ENCODE peak calls at places on chromosome 12, in eight cellular contexts. One of them, this sample, is unnamed.

GRCh38 chr12:99253068-99253467 is 394.5 kb upstream of the GARIN6 start:
- DNase-seq in RPMI8226: no peak
- DNase-seq in AG08396: no peak
- DNase-seq in HS-5: no peak
- DNase-seq in activated effector memory CD4-positive, alpha-beta T cell treated with anti-CD3 and anti-CD28 coated beads, Interleukin-2, amount 50 U/mL, for 16 hours: no peak
- DNase-seq in SK-N-DZ: peak
- DNase-seq in WTC11: no peak
- DNase-seq in aorta: no peak
- DNase-seq in this sample: no peak

GRCh38 chr12:57771271-57771872 is 533 bp downstream of the METTL1 start:
- DNase-seq in RPMI8226: peak
- DNase-seq in AG08396: peak
- DNase-seq in HS-5: peak
- DNase-seq in activated effector memory CD4-positive, alpha-beta T cell treated with anti-CD3 and anti-CD28 coated beads, Interleukin-2, amount 50 U/mL, for 16 hours: peak
- DNase-seq in SK-N-DZ: peak
- DNase-seq in WTC11: peak
- DNase-seq in aorta: peak
- DNase-seq in this sample: peak

GRCh38 chr12:34033628-34034296 is 11.5 kb downstream of the ALG10 start:
- DNase-seq in RPMI8226: peak
- DNase-seq in AG08396: no peak
- DNase-seq in HS-5: no peak
- DNase-seq in activated effector memory CD4-positive, alpha-beta T cell treated with anti-CD3 and anti-CD28 coated beads, Interleukin-2, amount 50 U/mL, for 16 hours: no peak
- DNase-seq in SK-N-DZ: peak
- DNase-seq in WTC11: no peak
- DNase-seq in aorta: no peak
- DNase-seq in this sample: peak

GRCh38 chr12:122167328-122167925 is 6.6 kb downstream of the IL31 start:
- DNase-seq in RPMI8226: no peak
- DNase-seq in AG08396: no peak
- DNase-seq in HS-5: no peak
- DNase-seq in activated effector memory CD4-positive, alpha-beta T cell treated with anti-CD3 and anti-CD28 coated beads, Interleukin-2, amount 50 U/mL, for 16 hours: no peak
- DNase-seq in SK-N-DZ: no peak
- DNase-seq in WTC11: no peak
- DNase-seq in aorta: no peak
- DNase-seq in this sample: no peak

GRCh38 chr12:110704750-110705149 is 15.8 kb upstream of the HVCN1 start:
- DNase-seq in RPMI8226: peak
- DNase-seq in AG08396: no peak
- DNase-seq in HS-5: no peak
- DNase-seq in activated effector memory CD4-positive, alpha-beta T cell treated with anti-CD3 and anti-CD28 coated beads, Interleukin-2, amount 50 U/mL, for 16 hours: no peak
- DNase-seq in SK-N-DZ: no peak
- DNase-seq in WTC11: peak
- DNase-seq in aorta: no peak
- DNase-seq in this sample: no peak

GRCh38 chr12:44334347-44334746 is 498.5 kb downstream of the TMEM117 start:
- DNase-seq in RPMI8226: no peak
- DNase-seq in AG08396: no peak
- DNase-seq in HS-5: no peak
- DNase-seq in activated effector memory CD4-positive, alpha-beta T cell treated with anti-CD3 and anti-CD28 coated beads, Interleukin-2, amount 50 U/mL, for 16 hours: no peak
- DNase-seq in SK-N-DZ: no peak
- DNase-seq in WTC11: no peak
- DNase-seq in aorta: no peak
- DNase-seq in this sample: no peak

GRCh38 chr12:124377981-124378509 is 83.2 kb downstream of the RFLNA start:
- DNase-seq in RPMI8226: no peak
- DNase-seq in AG08396: no peak
- DNase-seq in HS-5: no peak
- DNase-seq in activated effector memory CD4-positive, alpha-beta T cell treated with anti-CD3 and anti-CD28 coated beads, Interleukin-2, amount 50 U/mL, for 16 hours: no peak
- DNase-seq in SK-N-DZ: no peak
- DNase-seq in WTC11: no peak
- DNase-seq in aorta: no peak
- DNase-seq in this sample: no peak

GRCh38 chr12:32437095-32437515 is 37.7 kb downstream of the FGD4 start:
- DNase-seq in RPMI8226: no peak
- DNase-seq in AG08396: peak
- DNase-seq in HS-5: peak
- DNase-seq in activated effector memory CD4-positive, alpha-beta T cell treated with anti-CD3 and anti-CD28 coated beads, Interleukin-2, amount 50 U/mL, for 16 hours: no peak
- DNase-seq in SK-N-DZ: no peak
- DNase-seq in WTC11: no peak
- DNase-seq in aorta: no peak
- DNase-seq in this sample: no peak

GRCh38 chr12:60148831-60149230 is 553.0 kb downstream of the SLC16A7 start:
- DNase-seq in RPMI8226: no peak
- DNase-seq in AG08396: peak
- DNase-seq in HS-5: peak
- DNase-seq in activated effector memory CD4-positive, alpha-beta T cell treated with anti-CD3 and anti-CD28 coated beads, Interleukin-2, amount 50 U/mL, for 16 hours: no peak
- DNase-seq in SK-N-DZ: no peak
- DNase-seq in WTC11: no peak
- DNase-seq in aorta: no peak
- DNase-seq in this sample: no peak

GRCh38 chr12:50947932-50948331 is 4.4 kb upstream of the HIGD1C start:
- DNase-seq in RPMI8226: no peak
- DNase-seq in AG08396: no peak
- DNase-seq in HS-5: no peak
- DNase-seq in activated effector memory CD4-positive, alpha-beta T cell treated with anti-CD3 and anti-CD28 coated beads, Interleukin-2, amount 50 U/mL, for 16 hours: no peak
- DNase-seq in SK-N-DZ: no peak
- DNase-seq in WTC11: no peak
- DNase-seq in aorta: no peak
- DNase-seq in this sample: no peak

GRCh38 chr12:125470838-125471775 is 405.9 kb downstream of the AACS start:
- DNase-seq in RPMI8226: no peak
- DNase-seq in AG08396: no peak
- DNase-seq in HS-5: no peak
- DNase-seq in activated effector memory CD4-positive, alpha-beta T cell treated with anti-CD3 and anti-CD28 coated beads, Interleukin-2, amount 50 U/mL, for 16 hours: no peak
- DNase-seq in SK-N-DZ: no peak
- DNase-seq in WTC11: no peak
- DNase-seq in aorta: no peak
- DNase-seq in this sample: no peak